ENCODE peak calls at places on chromosomes 3 and 15, in ten cellular contexts. N is adrenal gland; J is Right ventricle myocardium superior; I is CD4-positive, CD25-positive, alpha-beta regulatory T cell; W is tibial artery; Q is HT-29; T is EL; K is occipital lobe; A is T follicular helper cell; L is ureter. C is an unnamed sample.

GRCh38 chr3:166444756-166445155 is 607.5 kb upstream of the BCHE start:
- DNase-seq in L (peak), Q (no peak), I (no peak), T (no peak), W (no peak), J (no peak), N (no peak), A (no peak), K (no peak), C (no peak)

GRCh38 chr3:129702934-129703712 is 96.6 kb upstream of the PLXND1 start:
- DNase-seq in K (no peak), L (no peak), J (no peak), N (no peak), I (no peak), A (no peak), T (no peak), Q (no peak), W (no peak), C (no peak)

GRCh38 chr15:51062736-51063135 is 32.0 kb downstream of the TNFAIP8L3 start:
- DNase-seq in I (no peak), W (no peak), Q (no peak), T (no peak), L (no peak), A (no peak), N (no peak), J (no peak), K (no peak), C (no peak)

GRCh38 chr15:101437618-101438481 is 51.7 kb downstream of the PCSK6 start:
- DNase-seq in I (no peak), L (no peak), K (no peak), A (no peak), J (no peak), T (no peak), N (no peak), W (no peak), Q (no peak), C (no peak)

GRCh38 chr3:41525288-41526064 is 326.2 kb downstream of the CTNNB1 start:
- DNase-seq in N (no peak), L (no peak), A (no peak), K (no peak), W (no peak), Q (no peak), T (no peak), J (no peak), I (no peak), C (no peak)

GRCh38 chr3:192090586-192090985 is 629.6 kb downstream of the PYDC2 start:
- DNase-seq in I (no peak), W (no peak), Q (peak), A (no peak), L (no peak), T (peak), K (no peak), N (no peak), J (no peak), C (no peak)

GRCh38 chr15:85541744-85542143 is 161.3 kb downstream of the AKAP13 start:
- DNase-seq in L (no peak), W (no peak), A (no peak), K (no peak), J (no peak), Q (peak), N (no peak), T (no peak), I (no peak), C (peak)

GRCh38 chr3:104273046-104273649 is 1093.6 kb upstream of the ALCAM start:
- DNase-seq in Q (peak), N (peak), T (peak), K (no peak), I (no peak), J (no peak), L (no peak), A (no peak), W (no peak), C (peak)

GRCh38 chr3:151434151-151434890 is 26.5 kb downstream of the IGSF10 start:
- DNase-seq in K (no peak), Q (peak), A (no peak), T (peak), J (no peak), N (peak), L (no peak), W (no peak), I (no peak), C (peak)

GRCh38 chr15:57375827-57376694 is at the start of gene CGNL1:
- DNase-seq in I (no peak), A (no peak), L (no peak), T (peak), N (peak), Q (no peak), J (peak), K (no peak), W (peak), C (no peak)

GRCh38 chr15:48925714-48926223 is 38.0 kb downstream of the SHC4 start:
- DNase-seq in J (no peak), L (no peak), T (peak), I (no peak), N (peak), W (no peak), A (no peak), Q (no peak), K (peak), C (peak)

GRCh38 chr3:197854596-197855343 is 63.7 kb downstream of the LRCH3 start:
- DNase-seq in J (no peak), T (peak), Q (peak), K (no peak), N (no peak), A (no peak), L (no peak), I (no peak), W (no peak), C (peak)

GRCh38 chr3:184258926-184259325 is 2.4 kb downstream of the CAMK2N2 start:
- DNase-seq in N (no peak), A (no peak), K (no peak), J (no peak), W (no peak), L (no peak), I (no peak), Q (no peak), T (no peak), C (no peak)

GRCh38 chr3:131140891-131141290 is 114.2 kb downstream of the NEK11 start:
- DNase-seq in J (no peak), T (no peak), I (no peak), W (no peak), L (no peak), N (no peak), Q (no peak), K (no peak), A (no peak), C (no peak)

GRCh38 chr3:17401912-17402311 is 340.5 kb downstream of the TBC1D5 start:
- DNase-seq in W (no peak), L (no peak), K (no peak), N (no peak), T (no peak), Q (no peak), I (no peak), J (no peak), A (no peak), C (no peak)

GRCh38 chr15:68312701-68313204 is 35.2 kb downstream of the FEM1B start:
- DNase-seq in W (peak), A (no peak), Q (no peak), L (peak), K (peak), I (no peak), J (no peak), T (peak), N (no peak), C (peak)

GRCh38 chr3:42983927-42984326 is 4.8 kb downstream of the GASK1A start:
- DNase-seq in Q (no peak), I (no peak), L (no peak), K (no peak), T (no peak), N (no peak), A (no peak), W (no peak), J (no peak), C (no peak)

GRCh38 chr15:71440479-71441071 is 325.3 kb downstream of the THSD4 start:
- DNase-seq in J (no peak), T (peak), A (no peak), Q (peak), W (no peak), I (peak), K (no peak), N (no peak), L (no peak), C (peak)

GRCh38 chr3:17581421-17582080 is 160.9 kb downstream of the TBC1D5 start:
- DNase-seq in A (no peak), J (no peak), Q (no peak), I (no peak), W (no peak), N (no peak), L (no peak), K (no peak), T (no peak), C (peak)

GRCh38 chr15:47885921-47886320 is 168.6 kb downstream of the SEMA6D start:
- DNase-seq in I (no peak), W (no peak), K (no peak), T (peak), J (no peak), A (no peak), Q (no peak), N (no peak), L (no peak), C (peak)

GRCh38 chr3:94395851-94396250 is 333.0 kb downstream of the NSUN3 start:
- DNase-seq in N (no peak), T (no peak), W (no peak), L (no peak), I (no peak), Q (no peak), K (no peak), A (no peak), J (no peak), C (no peak)

GRCh38 chr3:196240424-196240823 is 24.1 kb downstream of the SLC51A start:
- DNase-seq in I (no peak), L (no peak), T (no peak), K (no peak), J (no peak), Q (no peak), W (no peak), N (peak), A (no peak), C (no peak)

GRCh38 chr15:76337739-76338554 is 1.4 kb downstream of the ISL2 start:
- DNase-seq in W (no peak), J (no peak), I (peak), K (no peak), T (peak), A (no peak), Q (no peak), L (no peak), N (no peak), C (no peak)

GRCh38 chr15:95556866-95557225 is 773.7 kb upstream of the NR2F2 start:
- DNase-seq in K (no peak), J (no peak), T (peak), I (no peak), A (no peak), L (no peak), Q (peak), N (peak), W (peak), C (peak)

GRCh38 chr3:137761099-137761562 is 3.0 kb upstream of the SOX14 start:
- DNase-seq in T (no peak), Q (no peak), W (no peak), K (no peak), A (no peak), N (no peak), I (no peak), L (no peak), J (no peak), C (no peak)

GRCh38 chr15:65082303-65082958 is 5.9 kb downstream of the KBTBD13 start:
- DNase-seq in I (no peak), L (no peak), Q (peak), W (no peak), T (no peak), A (no peak), J (no peak), K (no peak), N (no peak), C (no peak)

GRCh38 chr3:123379041-123379830 is 69.7 kb downstream of the ADCY5 start:
- DNase-seq in Q (no peak), I (no peak), N (no peak), W (no peak), L (no peak), K (peak), A (no peak), J (no peak), T (no peak), C (no peak)

GRCh38 chr3:12541625-12542024 is 3.7 kb downstream of the MKRN2OS start:
- DNase-seq in T (peak), Q (no peak), I (no peak), A (no peak), L (no peak), K (no peak), W (no peak), J (no peak), N (no peak), C (no peak)

GRCh38 chr3:158532099-158532734 is 38.8 kb upstream of the MLF1 start:
- DNase-seq in L (no peak), T (peak), N (peak), Q (peak), I (peak), J (no peak), K (no peak), A (no peak), W (no peak), C (peak)

GRCh38 chr3:29531611-29532150 is 250.8 kb downstream of the RBMS3 start:
- DNase-seq in N (no peak), L (no peak), I (no peak), T (no peak), A (no peak), J (no peak), Q (no peak), W (no peak), K (no peak), C (no peak)

GRCh38 chr15:73383310-73384185 is 14.8 kb upstream of the HCN4 start:
- DNase-seq in K (no peak), N (no peak), I (no peak), Q (no peak), W (no peak), T (no peak), A (no peak), L (no peak), J (no peak), C (no peak)

GRCh38 chr3:131730581-131730980 is 227.8 kb upstream of the MRPL3 start:
- DNase-seq in W (no peak), A (no peak), T (no peak), L (no peak), N (no peak), I (no peak), K (no peak), J (no peak), Q (no peak), C (no peak)

GRCh38 chr3:71532639-71533395 is 50.7 kb downstream of the FOXP1 start:
- DNase-seq in N (no peak), T (peak), J (no peak), K (no peak), L (no peak), I (no peak), A (no peak), Q (peak), W (peak), C (peak)

C was measured in choroid plexus epithelial cell.